ENCODE peak calls at places on chromosome 22, in five cellular contexts. U, A, H, N and J are unnamed samples.

GRCh38 chr22:19789406-19789805 is 28.8 kb downstream of the TBX1 start:
- DNase-seq in A (no peak), N (no peak), U (no peak), H (peak; percentile 39), J (no peak)

GRCh38 chr22:31084811-31085492 is 3.8 kb downstream of the SMTN start:
- DNase-seq in N (peak; percentile 90), H (peak; percentile 95), U (peak; percentile 89), A (peak; percentile 77), J (peak; percentile 95)

GRCh38 chr22:39351689-39352214 is 2.0 kb downstream of the SYNGR1 start:
- DNase-seq in H (no peak), N (no peak), A (no peak), U (no peak), J (no peak)

GRCh38 chr22:37312549-37313183 is 30.4 kb downstream of the CYTH4 start:
- DNase-seq in N (no peak), U (no peak), A (no peak), H (no peak), J (peak; percentile 30)

GRCh38 chr22:17913705-17914282 is 110.6 kb downstream of the MICAL3 start:
- DNase-seq in U (no peak), H (no peak), A (no peak), N (no peak), J (no peak)

GRCh38 chr22:20129747-20130014 is 1.9 kb upstream of the ZDHHC8 start:
- DNase-seq in A (no peak), H (no peak), U (no peak), N (no peak), J (no peak)

GRCh38 chr22:27874756-27875155 is 44.3 kb downstream of the PITPNB start:
- DNase-seq in N (no peak), H (no peak), A (no peak), U (no peak), J (no peak)

GRCh38 chr22:28063656-28064055 is 144.6 kb upstream of the PITPNB start:
- DNase-seq in U (no peak), H (no peak), N (no peak), A (no peak), J (no peak)

GRCh38 chr22:19488285-19488684 is 8.6 kb downstream of the CDC45 start:
- DNase-seq in U (no peak), N (no peak), A (no peak), H (no peak), J (no peak)

GRCh38 chr22:32531955-32532818 is 57.6 kb downstream of the FBXO7 start:
- DNase-seq in N (peak; percentile 92), U (peak; percentile 84), A (no peak), H (peak; percentile 75), J (peak; percentile 95)

GRCh38 chr22:38941488-38941987 is 15.9 kb upstream of the APOBEC3A start:
- DNase-seq in H (peak; percentile 78), A (no peak), N (no peak), U (no peak), J (no peak)

GRCh38 chr22:49155039-49155808 is 672.4 kb downstream of the BRD1 start:
- DNase-seq in N (no peak), A (peak; percentile 26), U (no peak), H (no peak), J (no peak)

GRCh38 chr22:48805516-48805915 is 1022.2 kb downstream of the BRD1 start:
- DNase-seq in U (no peak), A (no peak), H (no peak), N (no peak), J (no peak)

GRCh38 chr22:32883131-32883530 is 81.6 kb downstream of the TIMP3 start:
- DNase-seq in U (no peak), A (no peak), N (no peak), H (no peak), J (no peak)

GRCh38 chr22:48929276-48929790 is 898.3 kb downstream of the BRD1 start:
- DNase-seq in N (no peak), A (no peak), U (peak; percentile 5), H (no peak), J (no peak)

GRCh38 chr22:22854466-22854865 is 33.1 kb upstream of the IGLL5 start:
- DNase-seq in H (no peak), N (no peak), A (no peak), U (no peak), J (no peak)

GRCh38 chr22:22855085-22855484 is 32.5 kb upstream of the IGLL5 start:
- DNase-seq in A (no peak), N (no peak), U (no peak), H (no peak), J (no peak)

GRCh38 chr22:22849640-22850610 is 37.7 kb upstream of the IGLL5 start:
- DNase-seq in H (no peak), U (no peak), N (no peak), A (no peak), J (no peak)

GRCh38 chr22:22853713-22854112 is 33.9 kb upstream of the IGLL5 start:
- DNase-seq in A (no peak), N (no peak), U (no peak), H (no peak), J (no peak)

DNA sequence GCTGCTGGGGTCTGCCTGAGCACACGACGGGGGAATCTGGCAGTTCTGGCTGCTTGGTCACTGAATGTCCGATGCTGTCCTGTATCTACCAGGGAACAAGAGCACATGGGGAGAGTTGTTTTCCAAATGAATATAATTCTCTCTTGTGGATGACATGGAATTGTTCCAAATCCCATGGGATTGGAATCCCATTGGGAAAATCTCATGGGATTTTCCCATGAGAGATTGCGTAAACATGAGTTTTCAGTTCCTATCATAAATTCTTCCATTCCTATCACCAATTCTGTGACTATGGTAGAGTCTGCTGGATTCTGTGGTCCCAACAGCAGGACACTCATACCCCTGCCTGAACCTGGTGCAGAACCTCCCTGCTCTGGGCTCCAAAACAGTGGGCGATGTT is 35.6 kb upstream of the IGLL5 start:
- DNase-seq in U (no peak), N (no peak), A (no peak), H (no peak), J (no peak)
- H3K4me1 ChIP-seq in U (no peaks in the 10 kb centered on the region), N (no peaks in the 10 kb centered on the region), A (no peaks in the 10 kb centered on the region), H (no peaks in the 10 kb centered on the region), J (no peaks in the 10 kb centered on the region)

DNA sequence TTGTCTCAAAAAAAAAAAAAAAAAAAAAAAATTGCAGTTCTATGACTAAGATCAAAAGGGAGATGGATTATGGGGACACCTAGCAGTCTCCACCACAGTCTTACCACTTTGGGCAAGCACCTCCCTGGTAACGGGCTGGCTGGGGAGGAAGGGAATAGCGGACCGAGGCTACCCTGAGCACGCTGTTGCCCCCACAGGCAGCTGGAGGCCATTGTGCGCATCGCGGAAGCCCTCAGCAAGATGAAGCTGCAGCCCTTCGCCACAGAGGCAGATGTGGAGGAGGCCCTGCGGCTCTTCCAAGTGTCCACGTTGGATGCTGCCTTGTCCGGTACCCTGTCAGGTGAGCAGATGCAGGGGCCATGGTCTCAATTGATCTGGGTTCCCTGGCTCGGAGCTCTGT is 21.2 kb downstream of the MCM5 start:
- DNase-seq in A (no peak), H (no peak), N (no peak), U (no peak), J (no peak)
- TF ChIP-seq CTCF in A (no peak), H (no peak), N (no peak), U (no peak), J (no peak)

DNA sequence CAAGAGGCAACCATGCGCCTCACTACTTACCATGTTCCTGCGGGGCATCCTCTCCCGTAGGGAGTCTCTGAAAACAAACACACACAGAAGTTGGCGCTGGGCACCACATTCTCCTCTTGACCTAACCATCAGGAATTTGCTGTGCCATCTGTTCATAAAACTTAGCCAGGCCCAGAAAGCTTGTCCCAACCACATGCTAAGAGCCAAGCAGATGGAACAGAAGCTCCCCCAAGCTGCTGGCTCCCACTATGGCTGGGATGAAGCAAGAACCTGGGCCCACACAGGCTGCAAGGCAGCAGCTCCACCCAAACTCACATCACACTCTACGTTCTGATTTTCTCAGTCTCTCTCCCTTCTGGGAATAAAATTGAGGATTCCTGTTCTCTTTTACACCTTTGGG is 17.4 kb downstream of the HPS4 start:
- DNase-seq in N (no peak), U (no peak), A (no peak), H (no peak), J (no peak)
- H3K4me1 ChIP-seq in N (peaks cover 6% of the 10 kb centered on the region), U (peaks cover 27% of the 10 kb centered on the region), A (peaks cover 5% of the 10 kb centered on the region), H (no peaks in the 10 kb centered on the region), J (peaks cover 2% of the 10 kb centered on the region)

GRCh38 chr22:45731041-45731797 is 59.6 kb downstream of the ATXN10 start:
- DNase-seq in N (no peak), A (no peak), H (no peak), U (no peak), J (no peak)

GRCh38 chr22:45735273-45735672 is 63.6 kb downstream of the ATXN10 start:
- DNase-seq in U (no peak), N (no peak), A (no peak), H (no peak), J (no peak)

GRCh38 chr22:45726081-45726480 is 54.4 kb downstream of the ATXN10 start:
- DNase-seq in H (no peak), A (no peak), N (no peak), U (no peak), J (no peak)

GRCh38 chr22:45731798-45732495 is 60.3 kb downstream of the ATXN10 start:
- DNase-seq in N (no peak), H (no peak), U (no peak), A (no peak), J (no peak)
- TF ChIP-seq CTCF in N (peak; percentile 26), H (peak; percentile 22), U (peak; percentile 27), A (peak; percentile 53), J (peak; percentile 36)

GRCh38 chr22:50184004-50184461 is 1.7 kb upstream of the TRABD start:
- DNase-seq in N (peak; percentile 82), H (peak; percentile 91), U (peak; percentile 81), A (no peak), J (peak; percentile 80)
- H3K4me1 ChIP-seq in N (peaks cover 53% of the 10 kb centered on the region), H (peaks cover 40% of the 10 kb centered on the region), U (peaks cover 27% of the 10 kb centered on the region), A (peaks cover 5% of the 10 kb centered on the region), J (peaks cover 49% of the 10 kb centered on the region)

DNA sequence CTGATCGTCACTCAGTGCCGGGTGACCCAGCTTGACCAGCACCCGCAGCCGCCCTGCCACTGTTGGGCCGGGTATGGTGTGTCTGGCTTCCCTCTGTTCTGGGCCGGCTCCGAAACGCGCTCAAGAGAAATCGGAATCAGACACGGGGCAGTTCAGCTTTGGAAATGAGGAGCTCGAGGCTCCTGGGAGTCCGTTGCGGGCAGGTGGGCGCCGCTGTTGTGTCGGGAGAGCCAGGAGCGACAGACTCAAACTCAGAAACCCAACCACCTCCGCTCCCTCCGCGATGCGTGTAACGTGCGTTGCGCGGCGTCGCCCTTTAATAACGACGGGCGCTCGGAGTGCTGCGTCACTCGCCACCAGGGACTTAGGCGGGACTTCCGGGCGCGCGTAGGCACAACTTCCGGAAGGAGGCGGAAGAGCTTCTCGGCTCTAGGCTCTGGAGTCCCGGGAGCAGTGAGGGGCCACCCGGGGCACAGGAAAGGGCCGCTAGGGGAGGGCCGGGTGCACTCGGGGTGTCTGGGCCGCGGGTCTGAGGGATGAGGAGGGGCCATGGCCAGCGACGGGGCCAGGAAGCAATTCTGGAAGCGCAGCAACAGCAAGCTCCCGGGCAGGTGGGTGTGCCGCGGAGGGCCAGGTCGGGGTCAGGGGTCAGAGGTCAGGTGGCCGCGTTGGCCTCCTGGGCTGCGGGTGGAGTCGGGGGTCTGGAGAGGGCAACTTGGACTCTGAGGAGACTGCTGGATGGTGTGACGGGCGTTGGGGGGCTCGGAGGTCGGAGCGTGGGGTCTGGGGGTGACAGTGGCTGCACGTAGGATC is at the start of gene TBC1D22A:
- DNase-seq in A (peak; percentile 90), U (peak; percentile 97), N (peak; percentile 96), H (peak; percentile 96), J (peak; percentile 95)
- TF ChIP-seq CTCF in A (no peak), U (no peak), N (peak; percentile 34), H (no peak), J (no peak)

GRCh38 chr22:24147666-24148065 is 33.6 kb upstream of the SUSD2 start:
- DNase-seq in U (no peak), N (no peak), A (no peak), H (no peak), J (no peak)
- H3K4me1 ChIP-seq in U (peaks cover 53% of the 10 kb centered on the region), N (peaks cover 78% of the 10 kb centered on the region), A (peaks cover 15% of the 10 kb centered on the region), H (peaks cover 75% of the 10 kb centered on the region), J (peaks cover 54% of the 10 kb centered on the region)

GRCh38 chr22:47736166-47737034 is 974.0 kb downstream of the TBC1D22A start:
- DNase-seq in U (no peak), H (no peak), N (no peak), A (no peak), J (no peak)
- TF ChIP-seq CTCF in U (no peak), H (no peak), N (no peak), A (no peak), J (no peak)